ENCODE peak calls at places on chromosomes 4 and X, in four cellular contexts. E is GM12878, Q is K562, L is HepG2. S is an unnamed sample.

GRCh38 chr4:83316459-83317170 is 18.0 kb downstream of the HPSE start:
- DNase-seq in Q (no peak), L (no peak), E (no peak), S (no peak)

GRCh38 chr4:99803702-99804101 is 12.9 kb upstream of the DAPP1 start:
- DNase-seq in E (no peak), Q (no peak), L (no peak), S (no peak)

GRCh38 chr4:124946696-124947095 is 234.2 kb upstream of the ANKRD50 start:
- DNase-seq in E (no peak), L (no peak), Q (no peak), S (no peak)

GRCh38 chr4:36163198-36163597 is 81.1 kb downstream of the ARAP2 start:
- DNase-seq in L (no peak), E (no peak), Q (no peak), S (no peak)

GRCh38 chr4:7759221-7759620 is 180.4 kb downstream of the AFAP1 start:
- DNase-seq in Q (no peak), L (no peak), E (no peak), S (no peak)

GRCh38 chr4:172412851-172413250 is 599.6 kb downstream of the GALNTL6 start:
- DNase-seq in E (no peak), L (no peak), Q (no peak), S (no peak)

GRCh38 chr4:99811850-99812249 is 4.8 kb upstream of the DAPP1 start:
- DNase-seq in E (no peak), Q (peak), L (peak), S (peak)

GRCh38 chr4:106315476-106315967 is 487 bp downstream of the TBCK start:
- DNase-seq in E (no peak), Q (peak), L (peak), S (no peak)

GRCh38 chr4:184817494-184818215 is 8.1 kb downstream of the ACSL1 start:
- DNase-seq in E (no peak), L (no peak), Q (no peak), S (no peak)

GRCh38 chr4:165872443-165873297 is at the start of gene TLL1:
- DNase-seq in E (no peak), L (no peak), Q (no peak), S (peak)

GRCh38 chr4:122047706-122048425 is 96.0 kb upstream of the TRPC3 start:
- DNase-seq in Q (no peak), E (no peak), L (no peak), S (no peak)
- TF ChIP-seq POLR2AphosphoS5 in Q (no peak), E (no peak), L (no peak), S (no peak)

DNA sequence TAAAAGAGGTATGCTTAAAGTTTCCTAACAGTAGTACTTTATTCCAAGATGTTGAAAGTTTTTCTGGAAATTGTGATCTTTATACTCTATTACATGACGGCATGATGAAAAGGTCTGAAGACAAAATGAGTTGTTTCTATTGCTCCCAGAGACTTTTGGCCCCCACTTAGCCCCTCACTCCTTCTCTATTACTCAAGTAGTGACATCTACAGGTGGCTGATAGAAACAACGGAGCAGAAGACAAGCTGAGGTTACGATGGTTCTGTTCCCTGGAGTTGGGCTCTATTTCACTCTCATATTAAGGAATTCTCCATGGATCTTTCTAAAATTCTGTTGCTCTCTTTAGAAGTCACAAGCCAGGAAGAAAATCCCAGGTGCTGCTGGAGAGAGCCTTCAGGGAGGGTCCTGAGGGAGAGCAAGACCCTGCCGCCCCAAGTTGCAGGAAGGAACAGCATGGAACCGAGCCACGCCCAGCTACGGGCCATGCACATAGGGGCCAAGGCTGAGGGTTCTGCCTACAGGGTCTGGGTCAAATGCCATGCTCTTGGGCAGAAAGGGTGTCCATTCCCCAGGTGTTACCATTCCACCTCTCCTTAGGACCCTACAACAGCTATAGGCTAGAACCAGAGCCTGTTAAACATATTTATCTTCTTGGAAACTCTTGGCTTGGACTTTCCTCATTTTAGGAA is 22.7 kb downstream of the RPL9 start:
- DNase-seq in Q (no peak), L (no peak), E (no peak), S (peak)
- TF ChIP-seq JUNB in Q (no peak), L (no peak), E (no peak), S (no peak)

GRCh38 chr4:40908297-40908696 is 158.5 kb downstream of the NSUN7 start:
- DNase-seq in E (no peak), L (no peak), Q (no peak), S (peak)

GRCh38 chr4:40908702-40909362 is 159.1 kb downstream of the NSUN7 start:
- DNase-seq in E (peak), Q (peak), L (peak), S (peak)

GRCh38 chr4:40910706-40911105 is 161.0 kb downstream of the NSUN7 start:
- DNase-seq in E (no peak), L (no peak), Q (no peak), S (no peak)

GRCh38 chr4:40912455-40913055 is 162.8 kb downstream of the NSUN7 start:
- DNase-seq in Q (no peak), E (no peak), L (no peak), S (no peak)

DNA sequence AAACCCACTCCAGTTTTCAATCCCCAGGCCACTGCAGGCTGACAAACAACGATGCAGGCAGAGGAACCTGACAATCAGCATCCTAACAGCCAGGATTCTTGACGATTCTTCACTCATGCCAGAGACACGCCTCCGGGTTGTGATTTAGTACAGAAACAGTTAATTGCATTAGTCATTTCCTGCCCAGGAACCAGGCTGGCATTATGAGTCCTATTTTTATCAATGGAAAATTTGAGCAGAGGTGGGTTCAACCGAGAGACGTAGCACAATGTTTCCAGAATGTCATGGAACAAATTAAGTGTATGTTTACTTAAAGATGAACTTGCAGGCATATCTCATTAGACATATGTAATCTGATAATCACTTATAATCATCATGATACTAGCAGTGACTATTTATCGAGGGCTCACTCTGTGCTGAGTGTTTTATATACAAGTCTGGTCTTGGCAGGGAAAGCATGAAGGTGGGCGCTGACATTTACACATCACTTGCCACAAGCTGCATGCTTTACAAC is 159.7 kb downstream of the NSUN7 start:
- DNase-seq in E (no peak), L (no peak), Q (no peak), S (no peak)
- TF ChIP-seq POLR2AphosphoS5 in E (no peak), L (no peak), Q (no peak), S (no peak)

GRCh38 chrX:19931146-19931545 is 43.7 kb upstream of the SH3KBP1 start:
- DNase-seq in E (no peak), L (no peak), Q (no peak), S (no peak)
- TF ChIP-seq JUNB in E (no peak), L (no peak), Q (no peak), S (no peak)

DNA sequence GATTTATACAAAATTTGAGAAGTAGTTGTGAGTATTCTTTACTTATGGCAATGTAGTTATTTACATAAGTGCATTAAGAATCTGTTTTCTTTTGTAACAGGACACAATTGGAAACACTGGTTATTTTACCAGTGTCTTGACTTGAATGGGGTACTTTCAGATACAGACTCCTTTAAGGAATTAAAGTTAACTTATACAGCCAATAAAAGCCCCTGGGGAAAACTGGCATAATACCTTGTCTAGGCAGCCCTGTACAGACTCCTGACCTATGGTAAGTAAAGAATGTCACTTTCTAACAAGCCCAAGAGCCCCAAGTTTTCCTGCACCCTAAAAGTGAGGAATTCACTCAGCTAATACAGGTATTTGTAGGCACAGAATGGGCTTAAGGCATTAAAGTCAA is 241.8 kb downstream of the CPXCR1 start:
- DNase-seq in Q (no peak), L (no peak), E (no peak), S (no peak)
- TF ChIP-seq POLR2AphosphoS5 in Q (no peak), L (no peak), E (no peak), S (no peak)

GRCh38 chr4:41143721-41144379 is 70.5 kb downstream of the APBB2 start:
- DNase-seq in L (no peak), E (no peak), Q (no peak), S (no peak)

GRCh38 chr4:41144812-41145211 is 69.5 kb downstream of the APBB2 start:
- DNase-seq in E (no peak), Q (no peak), L (peak), S (no peak)

GRCh38 chr4:41146716-41147506 is 67.4 kb downstream of the APBB2 start:
- DNase-seq in Q (no peak), E (no peak), L (no peak), S (peak)

GRCh38 chr4:41146196-41146595 is 68.1 kb downstream of the APBB2 start:
- DNase-seq in L (no peak), E (no peak), Q (no peak), S (no peak)

GRCh38 chr4:41145571-41146078 is 68.7 kb downstream of the APBB2 start:
- DNase-seq in L (peak), Q (no peak), E (peak), S (no peak)
- TF ChIP-seq JUNB in L (no peak), Q (no peak), E (peak), S (no peak)

GRCh38 chr4:73653695-73654106 is 33.5 kb upstream of the RASSF6 start:
- DNase-seq in Q (peak), E (peak), L (peak), S (peak)
- TF ChIP-seq POLR2AphosphoS5 in Q (no peak), E (no peak), L (no peak), S (no peak)

GRCh38 chr4:75527482-75527881 is 13.2 kb downstream of the THAP6 start:
- DNase-seq in E (no peak), L (no peak), Q (no peak), S (no peak)
- TF ChIP-seq JUNB in E (no peak), L (no peak), Q (no peak), S (no peak)

GRCh38 chrX:106802063-106802387 is 448 bp upstream of the TBC1D8B start:
- DNase-seq in L (peak), Q (no peak), E (no peak), S (peak)

GRCh38 chrX:106802388-106803275 is at the start of gene TBC1D8B:
- DNase-seq in L (peak), Q (peak), E (peak), S (peak)
- TF ChIP-seq POLR2AphosphoS5 in L (peak), Q (no peak), E (no peak), S (peak)

GRCh38 chr4:85478576-85478975 is 3.6 kb downstream of the ARHGAP24 start:
- DNase-seq in Q (no peak), L (no peak), E (no peak), S (no peak)
- TF ChIP-seq JUNB in Q (no peak), L (no peak), E (no peak), S (no peak)